ENCODE peak calls at places on chromosome 15, in four cellular contexts. Q, J, K and W are unnamed samples.

GRCh38 chr15:55627730-55628368 is 39.7 kb upstream of the PYGO1 start:
- DNase-seq in K (peak), J (peak), Q (peak), W (no peak)

GRCh38 chr15:60408438-60409105 is 10.8 kb upstream of the ANXA2 start:
- DNase-seq in J (peak), Q (no peak), K (peak), W (no peak)

GRCh38 chr15:77335298-77335697 is 84.6 kb downstream of the PEAK1 start:
- DNase-seq in K (no peak), J (no peak), Q (peak), W (no peak)

GRCh38 chr15:63945005-63945788 is 101.1 kb downstream of the DAPK2 start:
- DNase-seq in Q (peak), K (peak), J (peak), W (no peak)

GRCh38 chr15:63601727-63602185 is 4.6 kb downstream of the FBXL22 start:
- DNase-seq in J (no peak), K (no peak), Q (no peak), W (no peak)

GRCh38 chr15:67652586-67652985 is 110.1 kb downstream of the MAP2K5 start:
- DNase-seq in J (no peak), K (no peak), Q (no peak), W (no peak)

GRCh38 chr15:29849218-29849617 is 26.9 kb upstream of the TJP1 start:
- DNase-seq in J (no peak), K (no peak), Q (no peak), W (no peak)

GRCh38 chr15:74655424-74655823 is 39.8 kb downstream of the CLK3 start:
- DNase-seq in K (no peak), J (no peak), Q (no peak), W (peak)

GRCh38 chr15:43954181-43954621 is 127.4 kb downstream of the WDR76 start:
- DNase-seq in J (no peak), K (no peak), Q (no peak), W (no peak)

GRCh38 chr15:83282859-83283812 is 1.3 kb downstream of the BNC1 start:
- DNase-seq in Q (no peak), K (no peak), J (no peak), W (no peak)

GRCh38 chr15:78369161-78369560 is 29.0 kb downstream of the CRABP1 start:
- DNase-seq in Q (no peak), J (no peak), K (no peak), W (no peak)

GRCh38 chr15:77786956-77787355 is 154.2 kb upstream of the LINGO1 start:
- DNase-seq in K (no peak), J (no peak), Q (no peak), W (no peak)

GRCh38 chr15:80107774-80108173 is 45.0 kb upstream of the FAH start:
- DNase-seq in Q (no peak), K (no peak), J (no peak), W (no peak)

GRCh38 chr15:20106026-20106425 is 435.6 kb downstream of the GOLGA6L6 start:
- DNase-seq in K (no peak), Q (peak), J (no peak), W (no peak)

GRCh38 chr15:100759116-100759515 is 120.5 kb upstream of the ALDH1A3 start:
- DNase-seq in K (no peak), J (no peak), Q (no peak), W (no peak)

GRCh38 chr15:100758554-100758953 is 121.1 kb upstream of the ALDH1A3 start:
- DNase-seq in K (no peak), Q (no peak), J (no peak), W (no peak)

GRCh38 chr15:100760357-100760903 is 119.2 kb upstream of the ALDH1A3 start:
- DNase-seq in K (no peak), Q (no peak), J (no peak), W (no peak)

GRCh38 chr15:100761253-100761935 is 118.2 kb upstream of the ALDH1A3 start:
- DNase-seq in Q (no peak), K (no peak), J (no peak), W (no peak)

GRCh38 chr15:100759698-100760356 is 119.8 kb upstream of the ALDH1A3 start:
- DNase-seq in J (peak), K (peak), Q (peak), W (no peak)
- TF ChIP-seq MYC in J (no peak), K (peak), Q (no peak), W (no peak)

GRCh38 chr15:32910839-32911238 is 193.0 kb downstream of the GREM1 start:
- DNase-seq in K (no peak), Q (no peak), J (no peak), W (no peak)

GRCh38 chr15:32905481-32905880 is 187.7 kb downstream of the GREM1 start:
- DNase-seq in K (no peak), J (no peak), Q (no peak), W (no peak)

GRCh38 chr15:32909431-32909830 is 191.6 kb downstream of the GREM1 start:
- DNase-seq in J (no peak), Q (no peak), K (no peak), W (no peak)

GRCh38 chr15:32908921-32909320 is 191.1 kb downstream of the GREM1 start:
- DNase-seq in J (no peak), K (no peak), Q (no peak), W (no peak)

DNA sequence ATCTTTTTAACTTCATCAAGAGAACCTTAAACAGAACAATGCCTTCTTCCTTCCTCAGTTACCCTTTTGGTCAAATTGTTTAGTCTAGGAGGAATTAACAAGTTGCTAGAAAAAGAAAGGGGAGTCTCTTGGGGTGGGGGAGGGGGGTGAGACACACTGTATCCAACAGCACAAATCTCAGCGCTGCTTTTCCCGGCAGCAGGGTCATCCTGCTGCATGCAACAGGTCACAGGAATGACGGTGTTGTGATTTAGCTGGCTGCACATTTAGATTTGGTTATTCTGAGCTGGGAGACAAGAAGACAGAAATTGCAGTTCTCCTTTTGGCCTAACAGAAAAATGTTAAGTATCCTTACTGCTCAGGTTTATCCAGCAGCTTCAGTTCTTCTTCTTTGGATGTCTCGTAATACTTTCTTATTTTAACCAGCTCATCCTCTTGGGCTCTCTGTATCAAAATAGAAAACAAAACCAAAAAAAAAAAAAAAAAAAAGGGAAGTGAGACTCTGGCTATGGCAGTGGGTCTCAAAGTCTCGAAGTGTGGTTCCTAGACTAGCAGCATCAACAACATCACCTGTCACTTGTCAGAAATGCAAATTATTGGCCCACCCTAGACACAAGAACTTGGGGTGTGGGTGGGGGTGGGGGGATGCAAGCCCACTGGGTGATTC is 190.5 kb downstream of the GREM1 start:
- DNase-seq in Q (no peak), J (no peak), K (no peak), W (peak)
- TF ChIP-seq CHD2 in Q (no peak), J (no peak), K (no peak), W (peak)

GRCh38 chr15:56758770-56759449 is 25.6 kb upstream of the ZNF280D start:
- DNase-seq in Q (peak), K (no peak), J (no peak), W (no peak)

GRCh38 chr15:56757884-56758283 is 24.6 kb upstream of the ZNF280D start:
- DNase-seq in K (no peak), Q (no peak), J (no peak), W (no peak)

GRCh38 chr15:56759450-56759845 is 26.1 kb upstream of the ZNF280D start:
- DNase-seq in Q (no peak), J (no peak), K (no peak), W (no peak)

GRCh38 chr15:56763082-56763481 is 29.8 kb upstream of the ZNF280D start:
- DNase-seq in J (no peak), Q (no peak), K (no peak), W (no peak)

DNA sequence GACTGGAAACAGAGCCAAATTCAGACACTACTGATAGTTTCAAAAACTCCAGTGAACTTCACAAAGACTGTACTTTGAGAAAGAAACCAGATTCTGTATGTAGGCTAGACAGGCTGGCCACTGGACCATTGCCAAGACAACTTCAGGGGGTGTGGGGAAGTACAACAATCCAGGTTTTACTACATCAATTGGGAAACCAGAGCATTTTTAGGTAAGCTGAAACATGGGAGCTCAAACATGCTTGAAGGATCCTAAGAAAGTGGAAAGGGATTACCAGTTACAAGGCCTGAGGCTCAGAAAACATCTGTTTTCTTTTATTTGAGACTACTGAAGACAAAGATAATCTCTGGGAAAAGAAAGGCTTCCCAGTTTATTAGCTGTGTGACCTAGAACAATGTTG is 26.9 kb upstream of the ZNF280D start:
- DNase-seq in J (no peak), K (no peak), Q (peak), W (no peak)
- TF ChIP-seq MYC in J (no peak), K (no peak), Q (no peak), W (no peak)

DNA sequence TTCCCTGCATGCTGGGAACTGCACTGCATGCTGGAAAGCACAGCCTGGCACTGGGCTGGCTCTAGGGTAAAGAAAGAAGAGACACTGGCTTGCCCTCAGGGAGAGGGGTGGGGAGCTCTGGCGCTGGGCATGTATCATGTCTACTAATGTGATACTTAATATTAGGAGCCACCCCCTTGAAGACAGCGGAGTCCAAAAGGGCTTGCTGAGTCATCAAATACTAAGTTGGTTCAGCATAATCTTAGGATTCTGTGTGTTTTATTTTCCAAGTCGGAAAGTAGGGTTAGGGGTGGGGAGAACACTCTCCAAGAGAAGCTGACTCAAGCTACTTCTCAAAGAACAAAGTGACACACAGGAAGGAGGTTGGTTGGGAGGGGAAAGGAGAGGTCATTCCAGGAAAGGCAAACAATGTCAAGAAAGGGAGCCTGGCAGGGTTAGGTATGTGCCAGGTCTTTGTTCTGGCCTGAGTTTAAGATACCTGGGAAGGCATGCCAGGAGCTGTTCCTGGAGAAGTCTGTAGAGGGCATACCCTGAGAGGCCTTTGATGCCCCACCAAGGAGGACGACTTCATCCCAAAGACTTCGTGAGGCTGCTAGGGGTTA is 237.8 kb upstream of the NR2E3 start:
- DNase-seq in J (no peak), Q (no peak), K (peak), W (no peak)
- TF ChIP-seq CHD2 in J (no peak), Q (no peak), K (no peak), W (no peak)

DNA sequence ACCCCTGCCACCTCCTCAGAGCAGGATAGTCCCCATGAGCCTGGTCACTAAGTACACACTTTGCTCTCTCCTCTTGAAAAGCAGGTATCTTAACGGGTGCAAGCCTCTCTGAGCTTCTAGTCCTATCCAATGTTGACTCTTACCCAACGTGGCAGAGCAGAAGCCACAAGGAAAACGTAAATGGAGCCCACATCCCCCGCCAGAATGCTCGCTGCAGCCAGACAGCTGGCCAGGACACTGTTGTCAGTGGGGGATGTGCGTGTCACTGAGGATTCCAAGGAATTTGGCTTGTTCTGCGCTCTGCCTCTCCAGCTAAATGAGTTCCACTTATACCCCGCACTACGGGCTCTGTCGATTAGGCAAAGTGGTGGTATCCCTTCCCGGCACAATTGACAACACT is 67.8 kb upstream of the IGF1R start:
- DNase-seq in K (no peak), Q (no peak), J (no peak), W (no peak)
- TF ChIP-seq MYC in K (no peak), Q (no peak), J (no peak), W (no peak)

GRCh38 chr15:92079047-92079446 is 225.5 kb downstream of the SLCO3A1 start:
- DNase-seq in Q (peak), J (peak), K (no peak), W (no peak)
- TF ChIP-seq CHD2 in Q (no peak), J (no peak), K (no peak), W (no peak)

DNA sequence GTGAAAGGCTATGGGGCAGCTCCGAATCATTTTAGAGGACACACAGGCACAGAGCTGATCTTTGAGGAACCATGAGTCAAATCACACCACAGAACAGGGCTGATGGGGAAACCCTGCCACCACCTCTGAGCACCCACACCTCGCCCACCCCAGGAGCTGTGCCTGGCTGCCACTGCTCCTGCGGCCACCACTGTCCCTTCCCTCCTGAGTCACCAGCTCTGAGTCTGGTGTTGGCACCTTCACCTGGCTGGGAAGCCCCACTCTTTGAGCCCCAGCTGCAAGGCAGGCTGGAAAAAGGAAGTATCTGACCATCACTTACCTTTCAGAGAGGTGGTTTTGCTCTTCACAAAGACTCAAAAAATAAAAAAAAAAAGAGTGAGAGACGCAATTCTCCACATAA is 63.6 kb upstream of the MEF2A start:
- DNase-seq in J (no peak), K (no peak), Q (no peak), W (peak)
- TF ChIP-seq MYC in J (no peak), K (no peak), Q (no peak), W (no peak)